ENCODE peak calls at places on chromosomes 12 and 14, in seven cellular contexts. B is ovary, O is sigmoid colon, H is stomach, V is tibial nerve, C is HepG2, G is A549. X is an unnamed sample.
A peak's percentile ranks its signal among the peaks of the same experiment; 100 is the strongest.

GRCh38 chr14:100899841-100900771 is 3.4 kb downstream of the RTL1 start:
- DNase-seq in G (no peak), V (peak; percentile 14), B (peak; percentile 15), O (peak; percentile 58), C (peak; percentile 91), H (no peak), X (no peak)

GRCh38 chr12:127928615-127929014 is 338.4 kb upstream of the TMEM132C start:
- DNase-seq in B (no peak), H (no peak), V (no peak), O (no peak), C (no peak), G (no peak), X (no peak)

GRCh38 chr14:74964787-74965769 is 9.7 kb upstream of the PGF start:
- DNase-seq in G (no peak), V (no peak), B (no peak), C (no peak), O (peak; percentile 39), H (no peak), X (no peak)

GRCh38 chr14:95935228-95935822 is 58.7 kb downstream of the TUNAR start:
- DNase-seq in O (no peak), B (no peak), G (no peak), C (peak; percentile 6), V (peak; percentile 15), H (no peak), X (no peak)

GRCh38 chr12:14238224-14238792 is 127.2 kb upstream of the ATF7IP start:
- DNase-seq in V (no peak), B (no peak), C (no peak), G (peak; percentile 39), H (no peak), O (no peak), X (no peak)

GRCh38 chr12:78035913-78036658 is 205.4 kb downstream of the NAV3 start:
- DNase-seq in B (no peak), C (no peak), O (no peak), H (no peak), V (no peak), G (no peak), X (no peak)

GRCh38 chr12:117453961-117454360 is 92.5 kb upstream of the NOS1 start:
- DNase-seq in V (no peak), B (no peak), O (no peak), H (no peak), G (no peak), C (no peak), X (no peak)

GRCh38 chr14:103558071-103558882 is 4.2 kb downstream of the BAG5 start:
- DNase-seq in B (no peak), C (no peak), G (no peak), H (no peak), V (no peak), O (no peak), X (no peak)

GRCh38 chr12:108240027-108240785 is 98.9 kb downstream of the CMKLR1 start:
- DNase-seq in B (no peak), G (no peak), C (no peak), V (no peak), H (no peak), O (no peak), X (no peak)

GRCh38 chr12:11877869-11878780 is 192.6 kb upstream of the BCL2L14 start:
- DNase-seq in C (no peak), H (peak; percentile 57), O (peak; percentile 81), V (no peak), G (peak; percentile 50), B (peak; percentile 24), X (no peak)

GRCh38 chr12:3646561-3647241 is 106.2 kb downstream of the CRACR2A start:
- DNase-seq in O (no peak), B (no peak), H (no peak), C (no peak), G (no peak), V (no peak), X (no peak)

GRCh38 chr14:101808894-101809670 is 47.6 kb downstream of the PPP2R5C start:
- DNase-seq in G (no peak), O (no peak), B (no peak), C (no peak), V (no peak), H (no peak), X (no peak)

GRCh38 chr12:4015225-4016076 is 142.3 kb upstream of the PARP11 start:
- DNase-seq in B (no peak), O (no peak), G (no peak), H (peak; percentile 40), V (no peak), C (peak; percentile 100), X (no peak)

GRCh38 chr12:59452746-59453145 is 143.1 kb upstream of the SLC16A7 start:
- DNase-seq in H (no peak), O (no peak), V (no peak), C (no peak), B (no peak), G (no peak), X (no peak)

GRCh38 chr14:71720978-71721624 is 211.1 kb upstream of the RGS6 start:
- DNase-seq in O (no peak), G (peak; percentile 71), B (no peak), H (no peak), C (peak; percentile 53), V (no peak), X (no peak)

GRCh38 chr12:109833307-109834189 is at the start of gene TRPV4:
- DNase-seq in H (peak; percentile 30), B (no peak), V (no peak), C (no peak), G (no peak), O (no peak), X (no peak)

GRCh38 chr14:100530270-100531072 is 56.7 kb downstream of the BEGAIN start:
- DNase-seq in B (no peak), G (no peak), O (peak; percentile 52), V (peak; percentile 3), H (no peak), C (no peak), X (peak; percentile 50)

GRCh38 chr14:20630340-20631022 is 11.0 kb downstream of the OR6S1 start:
- DNase-seq in H (no peak), O (no peak), C (peak; percentile 81), B (peak; percentile 32), V (no peak), G (peak; percentile 91), X (no peak)

GRCh38 chr14:30373053-30373849 is 185.7 kb upstream of the G2E3 start:
- DNase-seq in H (no peak), B (no peak), O (no peak), G (no peak), V (no peak), C (no peak), X (no peak)

GRCh38 chr12:69052613-69053408 is 119.8 kb upstream of the CPM start:
- DNase-seq in V (no peak), G (peak; percentile 81), O (no peak), H (no peak), B (no peak), C (peak; percentile 91), X (no peak)

GRCh38 chr12:14655284-14655683 is 41.1 kb downstream of the GUCY2C start:
- DNase-seq in B (no peak), H (no peak), O (no peak), C (no peak), V (no peak), G (no peak), X (no peak)

GRCh38 chr14:105075364-105076295 is 10.4 kb upstream of the GPR132 start:
- DNase-seq in C (no peak), V (no peak), G (no peak), O (peak; percentile 64), B (no peak), H (no peak), X (peak; percentile 77)

GRCh38 chr12:58007875-58008274 is 66.5 kb downstream of the ATP23 start:
- DNase-seq in O (no peak), C (no peak), V (no peak), G (no peak), H (no peak), B (no peak), X (no peak)

GRCh38 chr14:79334272-79334671 is 877.0 kb downstream of the DIO2 start:
- DNase-seq in B (no peak), H (no peak), O (no peak), C (no peak), G (no peak), V (no peak), X (no peak)
- TF ChIP-seq EP300 in B (no peak), H (no peak), O (no peak), C (no peak), G (no peak), V (no peak), X (no peak)

GRCh38 chr12:120145164-120145563 is 28.6 kb upstream of the RAB35 start:
- DNase-seq in B (no peak), C (no peak), V (no peak), H (no peak), O (no peak), G (no peak), X (no peak)
- TF ChIP-seq POLR2A in B (no peak), C (no peak), V (no peak), H (no peak), O (no peak), G (no peak), X (no peak)

GRCh38 chr12:41946106-41946505 is 198.6 kb downstream of the GXYLT1 start:
- DNase-seq in B (no peak), V (no peak), H (no peak), G (no peak), O (no peak), C (no peak), X (no peak)

GRCh38 chr12:41942355-41942754 is 202.3 kb downstream of the GXYLT1 start:
- DNase-seq in G (no peak), V (no peak), O (no peak), B (no peak), C (no peak), H (no peak), X (no peak)

GRCh38 chr12:41940571-41940970 is 204.1 kb downstream of the GXYLT1 start:
- DNase-seq in G (no peak), V (no peak), H (no peak), C (no peak), B (no peak), O (no peak), X (no peak)

GRCh38 chr12:41944241-41944640 is 200.4 kb downstream of the GXYLT1 start:
- DNase-seq in C (no peak), B (no peak), V (no peak), G (no peak), H (no peak), O (no peak), X (no peak)

GRCh38 chr12:41943671-41944070 is 201.0 kb downstream of the GXYLT1 start:
- DNase-seq in V (no peak), O (no peak), G (no peak), H (peak; percentile 80), B (no peak), C (no peak), X (no peak)
- TF ChIP-seq EP300 in V (no peak), O (no peak), G (no peak), H (no peak), B (no peak), C (no peak), X (no peak)

DNA sequence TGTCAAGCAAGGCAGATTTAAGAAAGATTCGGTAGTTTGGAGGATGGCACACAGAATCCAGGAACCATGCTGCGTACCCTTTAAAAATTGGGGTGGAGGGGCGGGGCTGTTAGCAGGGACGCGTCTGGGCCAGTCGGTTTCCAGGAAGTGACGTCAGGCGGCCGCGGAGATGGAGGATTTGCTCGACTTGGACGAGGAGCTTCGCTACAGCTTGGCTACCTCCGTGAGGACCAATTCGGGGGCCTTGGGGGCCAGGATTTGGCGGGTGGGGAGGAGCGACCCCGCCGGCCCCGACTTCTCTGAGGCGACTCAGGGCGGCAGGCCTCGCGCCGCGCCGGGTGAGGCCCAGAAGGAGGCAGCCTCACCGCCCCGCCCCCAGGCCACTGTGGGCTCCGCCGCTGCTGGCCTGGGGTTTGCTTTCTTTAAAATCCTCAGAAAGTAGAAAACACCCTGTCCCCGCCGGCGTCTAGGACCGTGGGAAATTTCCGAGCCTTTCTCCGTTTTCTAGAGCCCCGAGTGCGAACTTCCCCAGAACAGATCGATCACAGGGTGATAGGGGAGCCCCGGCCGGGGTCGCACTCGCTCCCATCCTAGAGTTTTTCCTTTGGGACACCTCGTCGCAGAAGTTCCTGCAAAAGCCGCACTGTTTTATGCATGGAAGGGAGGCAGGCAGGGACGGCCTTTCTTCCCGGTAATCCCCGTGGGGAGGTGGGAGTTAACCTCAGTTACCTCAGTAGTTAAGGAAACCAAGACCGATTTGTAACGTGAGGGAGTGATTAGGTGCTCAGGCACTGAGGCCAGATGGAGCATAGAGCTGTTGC is at the start of gene IFT43:
- DNase-seq in H (peak; percentile 94), G (peak; percentile 78), O (peak; percentile 96), V (peak; percentile 96), C (no peak), B (peak; percentile 93), X (peak; percentile 96)
- TF ChIP-seq POLR2A in H (no peak), G (peak; percentile 30), O (peak; percentile 66), V (peak; percentile 43), C (no peak), B (peak; percentile 67), X (peak; percentile 38)